ENCODE peak calls at places on chromosomes 12 and 14, in ten cellular contexts. E is cardiac muscle cell, A is hepatocyte, F is psoas muscle, R is aorta, C is upper lobe of right lung, M is IMR-90, Q is mucosa of descending colon, Y is A549, K is heart right ventricle. B is an unnamed sample.

GRCh38 chr12:26988703-26989102 is 25.5 kb downstream of the TM7SF3 start:
- DNase-seq in E (no peak), A (no peak), F (no peak), R (no peak), C (no peak), M (no peak), Q (no peak), Y (no peak), K (no peak), B (no peak)

GRCh38 chr14:60648934-60649814 is at the start of gene SIX1:
- DNase-seq in E (peak; percentile 91), A (peak; percentile 84), F (peak; percentile 86), R (peak; percentile 90), C (peak; percentile 77), M (peak; percentile 95), Q (peak; percentile 73), Y (peak; percentile 95), K (peak; percentile 38), B (peak; percentile 97)

GRCh38 chr12:55743131-55743921 is 404 bp downstream of the GDF11 start:
- DNase-seq in E (peak; percentile 76), A (peak; percentile 83), F (peak; percentile 65), R (peak; percentile 87), C (peak; percentile 84), M (peak; percentile 68), Q (peak; percentile 73), Y (peak; percentile 65), K (no peak), B (peak; percentile 82)

GRCh38 chr14:34189866-34190265 is 239.0 kb upstream of the EGLN3 start:
- DNase-seq in E (no peak), A (no peak), F (no peak), R (no peak), C (no peak), M (no peak), Q (no peak), Y (no peak), K (no peak), B (no peak)

GRCh38 chr12:31118831-31119530 is 45.3 kb downstream of the DDX11 start:
- DNase-seq in E (peak; percentile 25), A (peak; percentile 69), F (no peak), R (peak; percentile 79), C (no peak), M (no peak), Q (peak; percentile 49), Y (peak; percentile 49), K (no peak), B (peak; percentile 19)

GRCh38 chr12:66279127-66279712 is 23.1 kb upstream of the HELB start:
- DNase-seq in E (peak; percentile 64), A (peak; percentile 46), F (no peak), R (no peak), C (no peak), M (peak; percentile 22), Q (no peak), Y (peak; percentile 21), K (no peak), B (peak; percentile 53)

GRCh38 chr14:101174522-101174838 is 271.0 kb upstream of the RTL1 start:
- DNase-seq in E (no peak), A (no peak), F (no peak), R (no peak), C (peak; percentile 80), M (no peak), Q (no peak), Y (no peak), K (no peak), B (no peak)

GRCh38 chr14:74301594-74302159 is 1.1 kb downstream of the ABCD4 start:
- DNase-seq in E (no peak), A (no peak), F (no peak), R (peak; percentile 55), C (no peak), M (no peak), Q (no peak), Y (no peak), K (no peak), B (no peak)

GRCh38 chr14:102049258-102050025 is 37.4 kb downstream of the HSP90AA1 start:
- DNase-seq in E (no peak), A (no peak), F (no peak), R (no peak), C (no peak), M (no peak), Q (no peak), Y (no peak), K (no peak), B (no peak)

GRCh38 chr12:112820796-112821195 is 29.2 kb downstream of the RPH3A start:
- DNase-seq in E (no peak), A (no peak), F (no peak), R (no peak), C (no peak), M (no peak), Q (no peak), Y (no peak), K (no peak), B (no peak)

GRCh38 chr12:13114251-13115052 is 11.0 kb upstream of the GSG1 start:
- DNase-seq in E (peak; percentile 54), A (no peak), F (no peak), R (no peak), C (no peak), M (no peak), Q (no peak), Y (no peak), K (no peak), B (no peak)

GRCh38 chr12:69240625-69240984 is 1.2 kb downstream of the CPSF6 start:
- DNase-seq in E (peak; percentile 15), A (peak; percentile 19), F (no peak), R (no peak), C (no peak), M (peak; percentile 11), Q (no peak), Y (peak; percentile 13), K (no peak), B (peak; percentile 44)

GRCh38 chr14:53894456-53894855 is 62.2 kb downstream of the BMP4 start:
- DNase-seq in E (peak; percentile 76), A (no peak), F (no peak), R (no peak), C (no peak), M (peak; percentile 79), Q (no peak), Y (no peak), K (no peak), B (peak; percentile 64)

GRCh38 chr12:114439306-114439705 is 33.4 kb upstream of the TBX5 start:
- DNase-seq in E (no peak), A (peak; percentile 19), F (no peak), R (no peak), C (no peak), M (no peak), Q (no peak), Y (no peak), K (no peak), B (no peak)

GRCh38 chr12:131142891-131143637 is 189.4 kb downstream of the ADGRD1 start:
- DNase-seq in E (no peak), A (no peak), F (no peak), R (no peak), C (no peak), M (no peak), Q (no peak), Y (peak; percentile 55), K (no peak), B (no peak)

GRCh38 chr14:68664225-68664681 is 128.6 kb downstream of the ZFP36L1 start:
- DNase-seq in E (no peak), A (no peak), F (no peak), R (no peak), C (no peak), M (peak; percentile 12), Q (no peak), Y (no peak), K (no peak), B (no peak)

GRCh38 chr12:122788387-122788786 is 14.0 kb downstream of the CCDC62 start:
- DNase-seq in E (peak; percentile 44), A (no peak), F (no peak), R (no peak), C (no peak), M (peak; percentile 41), Q (no peak), Y (no peak), K (no peak), B (peak; percentile 39)

GRCh38 chr12:110741795-110742717 is 635 bp downstream of the PPP1CC start:
- DNase-seq in E (peak; percentile 37), A (peak; percentile 64), F (peak; percentile 41), R (no peak), C (no peak), M (peak; percentile 42), Q (no peak), Y (no peak), K (peak; percentile 42), B (peak; percentile 61)

DNA sequence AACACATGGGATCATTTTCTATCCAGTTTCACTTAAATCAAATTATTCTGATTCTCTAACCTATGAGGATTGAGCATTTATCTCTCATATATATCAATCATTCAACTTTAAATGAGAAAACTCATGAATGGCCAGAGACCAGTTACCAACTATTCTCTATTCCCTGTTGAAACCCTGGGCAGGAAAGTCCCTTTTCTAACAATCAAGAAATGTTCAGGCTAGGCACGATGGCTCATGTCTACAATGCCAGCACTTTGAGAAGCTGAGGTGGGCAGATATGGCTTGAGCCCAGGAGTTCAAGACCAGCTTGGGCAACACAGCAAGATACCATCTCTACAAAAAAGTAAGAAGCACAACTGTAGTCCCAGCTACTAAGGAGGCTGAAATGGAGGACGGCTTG is 18.0 kb downstream of the FMNL3 start:
- DNase-seq in E (no peak), A (no peak), F (no peak), R (no peak), C (no peak), M (no peak), Q (no peak), Y (no peak), K (no peak), B (no peak)
- H3K4me1 ChIP-seq in E (peaks cover 5% of the 10 kb centered on the region), A (no peaks in the 10 kb centered on the region), F (no peaks in the 10 kb centered on the region), R (no peaks in the 10 kb centered on the region), C (peaks cover 27% of the 10 kb centered on the region), M (peaks cover 6% of the 10 kb centered on the region), Q (no peaks in the 10 kb centered on the region), Y (no peaks in the 10 kb centered on the region), K (peaks cover 71% of the 10 kb centered on the region), B (peaks cover 17% of the 10 kb centered on the region)

GRCh38 chr14:105484069-105484996 is 2.4 kb upstream of the CRIP1 start:
- DNase-seq in E (peak; percentile 19), A (no peak), F (peak; percentile 64), R (peak; percentile 92), C (no peak), M (no peak), Q (peak; percentile 47), Y (no peak), K (peak; percentile 84), B (peak; percentile 32)
- H3K4me1 ChIP-seq in E (peaks cover 62% of the 10 kb centered on the region), A (peaks cover 28% of the 10 kb centered on the region), F (peaks cover 28% of the 10 kb centered on the region), R (peaks cover 2% of the 10 kb centered on the region), C (peaks cover 78% of the 10 kb centered on the region), M (peaks cover 15% of the 10 kb centered on the region), Q (peaks cover 81% of the 10 kb centered on the region), Y (peaks cover 84% of the 10 kb centered on the region), K (peaks cover 100% of the 10 kb centered on the region), B (peaks cover 17% of the 10 kb centered on the region)

DNA sequence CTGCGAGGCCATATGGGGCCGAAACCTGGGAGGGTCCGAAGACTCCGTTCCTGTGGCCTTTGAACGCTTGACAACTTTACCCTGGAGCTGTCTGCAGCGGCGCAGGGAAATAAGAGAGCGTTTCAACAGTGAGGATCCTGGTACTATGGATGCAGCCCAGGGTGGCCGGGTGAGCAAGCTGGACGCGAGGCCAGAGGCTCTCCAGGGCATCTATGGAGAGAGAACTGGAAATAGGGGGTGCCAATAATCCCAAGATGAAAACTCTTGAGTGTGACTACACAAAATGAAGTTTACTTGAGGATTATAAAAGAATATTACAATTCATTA is 1.1 kb upstream of the ABCC9 start:
- DNase-seq in E (no peak), A (no peak), F (no peak), R (no peak), C (no peak), M (no peak), Q (no peak), Y (no peak), K (no peak), B (no peak)
- H3K4me1 ChIP-seq in E (no peaks in the 10 kb centered on the region), A (no peaks in the 10 kb centered on the region), F (peaks cover 16% of the 10 kb centered on the region), R (no peaks in the 10 kb centered on the region), C (no peaks in the 10 kb centered on the region), M (peaks cover 1% of the 10 kb centered on the region), Q (no peaks in the 10 kb centered on the region), Y (no peaks in the 10 kb centered on the region), K (peaks cover 29% of the 10 kb centered on the region), B (peaks cover 13% of the 10 kb centered on the region)

GRCh38 chr12:92077530-92077929 is 68.1 kb downstream of the BTG1 start:
- DNase-seq in E (no peak), A (no peak), F (no peak), R (no peak), C (no peak), M (no peak), Q (no peak), Y (no peak), K (no peak), B (no peak)
- H3K4me1 ChIP-seq in E (peaks cover 66% of the 10 kb centered on the region), A (peaks cover 10% of the 10 kb centered on the region), F (no peaks in the 10 kb centered on the region), R (no peaks in the 10 kb centered on the region), C (peaks cover 40% of the 10 kb centered on the region), M (peaks cover 26% of the 10 kb centered on the region), Q (peaks cover 5% of the 10 kb centered on the region), Y (peaks cover 80% of the 10 kb centered on the region), K (peaks cover 47% of the 10 kb centered on the region), B (peaks cover 42% of the 10 kb centered on the region)

B was measured in adipocyte.